ENCODE peak calls at places on chromosomes 13 and 19, in five cellular contexts. Z is left ventricle myocardium inferior, F is tibial nerve, R is DND-41, T is ascending aorta. M is an unnamed sample.

GRCh38 chr13:87089391-87089790 is 581.8 kb upstream of the SLITRK5 start:
- DNase-seq in Z (no peak), F (no peak), R (no peak), T (no peak), M (no peak)

GRCh38 chr13:32165791-32166190 is 134.2 kb downstream of the FRY start:
- DNase-seq in Z (peak; percentile 74), F (no peak), R (no peak), T (no peak), M (no peak)

GRCh38 chr19:33302974-33303790 is 848 bp upstream of the CEBPA start:
- DNase-seq in Z (peak; percentile 57), F (no peak), R (no peak), T (no peak), M (no peak)

GRCh38 chr19:4493104-4493928 is 21.2 kb downstream of the HDGFL2 start:
- DNase-seq in Z (no peak), F (no peak), R (no peak), T (no peak), M (no peak)

GRCh38 chr19:5369962-5370367 is 29.4 kb upstream of the PTPRS start:
- DNase-seq in Z (peak; percentile 18), F (no peak), R (peak; percentile 60), T (no peak), M (no peak)

GRCh38 chr19:5281588-5281987 is 59.0 kb downstream of the PTPRS start:
- DNase-seq in Z (peak; percentile 84), F (peak; percentile 78), R (no peak), T (no peak), M (peak; percentile 92)

GRCh38 chr13:43785681-43786471 is 896 bp downstream of the ENOX1 start:
- DNase-seq in Z (peak; percentile 87), F (peak; percentile 51), R (no peak), T (no peak), M (peak; percentile 78)

GRCh38 chr13:63614874-63615612 is 2199.4 kb upstream of the PCDH20 start:
- DNase-seq in Z (no peak), F (no peak), R (no peak), T (no peak), M (no peak)

GRCh38 chr13:60348097-60348496 is 48.9 kb upstream of the TDRD3 start:
- DNase-seq in Z (no peak), F (no peak), R (no peak), T (no peak), M (no peak)

GRCh38 chr13:113933901-113934300 is 40.0 kb downstream of the C13orf46 start:
- DNase-seq in Z (peak; percentile 7), F (peak; percentile 11), R (no peak), T (no peak), M (no peak)

GRCh38 chr13:100944791-100945345 is 270.3 kb upstream of the TMTC4 start:
- DNase-seq in Z (no peak), F (no peak), R (no peak), T (no peak), M (no peak)

GRCh38 chr19:29098863-29099481 is 114.0 kb downstream of the UQCRFS1 start:
- DNase-seq in Z (peak; percentile 57), F (peak; percentile 54), R (no peak), T (peak; percentile 28), M (peak; percentile 87)

GRCh38 chr13:67299072-67299635 is 69.0 kb upstream of the PCDH9 start:
- DNase-seq in Z (no peak), F (no peak), R (no peak), T (no peak), M (no peak)

GRCh38 chr19:18091217-18091608 is 4.5 kb upstream of the IL12RB1 start:
- DNase-seq in Z (peak; percentile 52), F (no peak), R (peak; percentile 55), T (peak; percentile 52), M (no peak)

GRCh38 chr13:83503424-83503823 is 378.9 kb downstream of the SLITRK1 start:
- DNase-seq in Z (no peak), F (no peak), R (no peak), T (no peak), M (no peak)

GRCh38 chr19:46615966-46616365 is 8.9 kb downstream of the PTGIR start:
- DNase-seq in Z (peak; percentile 1), F (no peak), R (no peak), T (no peak), M (no peak)

GRCh38 chr13:85093808-85094207 is 705.4 kb downstream of the SLITRK6 start:
- DNase-seq in Z (peak; percentile 16), F (peak; percentile 19), R (no peak), T (no peak), M (no peak)

GRCh38 chr13:49298903-49299605 is 51.3 kb downstream of the CDADC1 start:
- DNase-seq in Z (no peak), F (no peak), R (no peak), T (no peak), M (no peak)

GRCh38 chr13:23871616-23872220 is 17.5 kb downstream of the MIPEP start:
- DNase-seq in Z (no peak), F (no peak), R (no peak), T (no peak), M (no peak)

GRCh38 chr13:23870356-23871146 is 18.6 kb downstream of the MIPEP start:
- DNase-seq in Z (no peak), F (no peak), R (no peak), T (no peak), M (no peak)

GRCh38 chr13:23881408-23881785 is 7.8 kb downstream of the MIPEP start:
- DNase-seq in Z (no peak), F (no peak), R (no peak), T (no peak), M (no peak)

DNA sequence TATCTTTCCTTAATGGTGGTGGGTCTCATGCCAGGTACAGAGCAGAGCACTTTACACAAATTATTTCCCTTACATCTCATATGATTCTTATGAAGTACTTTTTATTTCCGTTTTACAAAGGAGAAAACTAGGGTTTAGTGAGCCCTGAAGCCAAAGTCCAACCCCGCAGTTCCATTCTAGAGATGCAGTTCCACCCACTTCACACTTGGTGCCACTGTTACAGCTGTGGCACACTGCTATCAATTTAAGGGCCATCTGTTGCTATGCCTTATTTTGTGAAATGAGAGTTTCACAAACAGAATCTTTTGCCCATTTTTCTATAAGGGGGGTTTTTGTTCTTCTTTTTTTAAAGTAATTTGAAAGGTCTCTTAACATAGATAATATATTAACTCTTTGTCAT is 12.9 kb downstream of the MIPEP start:
- DNase-seq in Z (no peak), F (no peak), R (no peak), T (no peak), M (no peak)
- TF ChIP-seq CTCF in Z (peak; percentile 49), F (peak; percentile 40), R (peak; percentile 48), T (no peak), M (peak; percentile 50)

GRCh38 chr13:48072304-48072703 is 22.6 kb downstream of the MED4 start:
- DNase-seq in Z (no peak), F (no peak), R (peak; percentile 29), T (no peak), M (no peak)
- H3K9me3 ChIP-seq in Z (peaks cover 49% of the 10 kb centered on the region), F (peaks cover 17% of the 10 kb centered on the region), R (peaks cover 66% of the 10 kb centered on the region), T (peaks cover 9% of the 10 kb centered on the region), M (no peaks in the 10 kb centered on the region)

GRCh38 chr13:20415288-20415644 is 110.4 kb downstream of the CRYL1 start:
- DNase-seq in Z (no peak), F (no peak), R (no peak), T (no peak), M (no peak)
- H3K4me3 ChIP-seq in Z (no peak overlapping the region), F (no peak overlapping the region), R (no peak overlapping the region), T (no peak overlapping the region), M (no peak overlapping the region)

GRCh38 chr19:36010402-36010801 is 1.8 kb upstream of the SYNE4 start:
- DNase-seq in Z (no peak), F (no peak), R (no peak), T (no peak), M (no peak)

GRCh38 chr19:36009633-36010379 is 1.2 kb upstream of the SYNE4 start:
- DNase-seq in Z (no peak), F (no peak), R (no peak), T (no peak), M (no peak)

GRCh38 chr19:36008336-36008978 is at the start of gene SYNE4:
- DNase-seq in Z (no peak), F (no peak), R (no peak), T (no peak), M (no peak)

GRCh38 chr19:36006955-36007354 is 1.7 kb downstream of the SYNE4 start:
- DNase-seq in Z (no peak), F (no peak), R (no peak), T (no peak), M (no peak)

GRCh38 chr19:36009220-36009619 is 607 bp upstream of the SYNE4 start:
- DNase-seq in Z (peak; percentile 68), F (peak; percentile 44), R (no peak), T (no peak), M (peak; percentile 75)
- TF ChIP-seq CTCF in Z (no peak), F (no peak), R (no peak), T (no peak), M (peak; percentile 12)

GRCh38 chr19:51938936-51939335 is 11.7 kb downstream of the ZNF613 start:
- DNase-seq in Z (no peak), F (no peak), R (no peak), T (no peak), M (no peak)
- H3K9me3 ChIP-seq in Z (peaks cover 100% of the 10 kb centered on the region), F (peaks cover 85% of the 10 kb centered on the region), R (peaks cover 56% of the 10 kb centered on the region), T (peaks cover 74% of the 10 kb centered on the region), M (peaks cover 69% of the 10 kb centered on the region)

GRCh38 chr19:55678121-55678671 is 3.2 kb downstream of the EPN1 start:
- DNase-seq in Z (peak; percentile 45), F (no peak), R (no peak), T (peak; percentile 41), M (no peak)
- H3K4me3 ChIP-seq in Z (peak overlapping the region; percentile 93), F (no peak overlapping the region), R (no peak overlapping the region), T (no peak overlapping the region), M (no peak overlapping the region)

GRCh38 chr19:38717855-38718254 is 26.4 kb downstream of the CAPN12 start:
- DNase-seq in Z (no peak), F (no peak), R (no peak), T (no peak), M (no peak)

GRCh38 chr19:38718747-38719543 is 25.3 kb downstream of the CAPN12 start:
- DNase-seq in Z (peak; percentile 75), F (no peak), R (no peak), T (no peak), M (no peak)

GRCh38 chr19:38720559-38721236 is 23.6 kb downstream of the CAPN12 start:
- DNase-seq in Z (no peak), F (no peak), R (no peak), T (no peak), M (no peak)

GRCh38 chr19:38721496-38721895 is 22.8 kb downstream of the CAPN12 start:
- DNase-seq in Z (no peak), F (no peak), R (no peak), T (no peak), M (no peak)

DNA sequence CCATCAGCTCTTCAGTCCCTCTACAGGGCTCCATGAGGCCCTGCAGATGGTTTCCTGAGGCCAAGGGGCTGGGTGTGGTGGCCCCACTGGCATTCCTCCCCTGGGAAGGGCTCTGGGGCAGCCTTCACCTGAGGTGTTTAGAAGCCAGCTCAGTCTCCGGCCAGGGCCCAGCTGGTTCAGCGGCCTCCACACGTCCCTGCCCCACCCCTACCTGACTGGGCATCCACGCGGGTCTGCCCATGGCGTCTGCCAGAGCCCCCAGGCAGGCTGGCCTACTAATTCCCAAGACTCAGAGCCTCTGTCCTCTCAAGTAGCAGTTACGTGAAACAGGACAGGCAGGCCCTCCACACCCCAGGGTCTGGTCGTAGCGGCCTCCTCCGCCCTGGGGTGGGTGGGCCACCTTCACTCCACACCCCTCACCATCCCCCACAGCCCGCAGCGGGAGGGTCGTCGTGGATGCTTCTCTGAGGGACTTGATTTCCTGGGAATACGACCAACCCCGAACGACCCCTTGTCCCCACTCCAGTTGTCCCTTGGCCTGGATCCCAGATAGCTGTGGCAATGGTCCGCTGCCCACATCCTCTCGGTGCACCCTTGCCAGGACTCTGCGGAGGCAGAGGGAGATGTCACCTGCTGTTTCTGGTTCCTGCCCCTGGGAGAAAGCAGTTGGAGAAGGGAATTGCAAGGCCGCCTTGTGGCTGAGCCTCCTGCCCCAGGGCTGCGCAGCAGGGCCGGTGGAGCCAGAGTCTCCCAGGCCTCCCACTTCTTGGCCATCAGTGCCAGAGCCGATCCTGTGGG is 24.3 kb downstream of the CAPN12 start:
- DNase-seq in Z (no peak), F (no peak), R (no peak), T (no peak), M (no peak)
- TF ChIP-seq CTCF in Z (no peak), F (no peak), R (no peak), T (no peak), M (peak; percentile 41)

M was measured in right atrium auricular region.